ENCODE peak calls at places on chromosomes 16 and 17, in four cellular contexts. One of them, this sample, is unnamed. For H3K4me1, the result is how much of the 10 kb centered on the place peaks cover.

GRCh38 chr16:30741461-30741914 is 6.7 kb upstream of the PHKG2 start:
- DNase-seq in heart left ventricle: no peak
- DNase-seq in CD8-positive, alpha-beta memory T cell: no peak
- DNase-seq in lung: peak
- DNase-seq in this sample: no peak

GRCh38 chr17:70636517-70637133 is 467.3 kb downstream of the KCNJ2 start:
- DNase-seq in lung: no peak
- DNase-seq in heart left ventricle: no peak
- DNase-seq in CD8-positive, alpha-beta memory T cell: no peak
- DNase-seq in this sample: no peak

GRCh38 chr17:16398270-16399267 is 16.8 kb upstream of the TRPV2 start:
- DNase-seq in lung: no peak
- DNase-seq in heart left ventricle: no peak
- DNase-seq in CD8-positive, alpha-beta memory T cell: peak
- DNase-seq in this sample: no peak

GRCh38 chr17:36940313-36941264 is 3.3 kb downstream of the LHX1 start:
- DNase-seq in lung: no peak
- DNase-seq in CD8-positive, alpha-beta memory T cell: no peak
- DNase-seq in heart left ventricle: no peak
- DNase-seq in this sample: no peak

GRCh38 chr16:48583075-48584065 is 26.6 kb downstream of the N4BP1 start:
- DNase-seq in heart left ventricle: no peak
- DNase-seq in CD8-positive, alpha-beta memory T cell: no peak
- DNase-seq in lung: peak
- DNase-seq in this sample: no peak

GRCh38 chr17:37188157-37188556 is 187.6 kb upstream of the C17orf78 start:
- DNase-seq in CD8-positive, alpha-beta memory T cell: no peak
- DNase-seq in heart left ventricle: no peak
- DNase-seq in lung: no peak
- DNase-seq in this sample: no peak

GRCh38 chr17:61551255-61551742 is 39.7 kb downstream of the NACA2 start:
- DNase-seq in lung: no peak
- DNase-seq in heart left ventricle: no peak
- DNase-seq in CD8-positive, alpha-beta memory T cell: no peak
- DNase-seq in this sample: no peak

GRCh38 chr16:89392881-89393730 is 97.3 kb downstream of the ANKRD11 start:
- DNase-seq in heart left ventricle: peak
- DNase-seq in lung: no peak
- DNase-seq in CD8-positive, alpha-beta memory T cell: no peak
- DNase-seq in this sample: no peak

GRCh38 chr16:19167710-19168172 is 299 bp upstream of the SYT17 start:
- DNase-seq in CD8-positive, alpha-beta memory T cell: no peak
- DNase-seq in lung: peak
- DNase-seq in heart left ventricle: peak
- DNase-seq in this sample: peak

GRCh38 chr16:72983241-72983640 is 64.7 kb downstream of the ZFHX3 start:
- DNase-seq in lung: no peak
- DNase-seq in heart left ventricle: no peak
- DNase-seq in CD8-positive, alpha-beta memory T cell: no peak
- DNase-seq in this sample: no peak

GRCh38 chr17:49292901-49293300 is 62.3 kb upstream of the PHOSPHO1 start:
- DNase-seq in CD8-positive, alpha-beta memory T cell: no peak
- DNase-seq in heart left ventricle: no peak
- DNase-seq in lung: no peak
- DNase-seq in this sample: no peak

GRCh38 chr17:81365601-81366585 is 29.4 kb upstream of the BAHCC1 start:
- DNase-seq in CD8-positive, alpha-beta memory T cell: no peak
- DNase-seq in lung: peak
- DNase-seq in heart left ventricle: no peak
- DNase-seq in this sample: peak

GRCh38 chr16:51146256-51146924 is 4.7 kb downstream of the SALL1 start:
- DNase-seq in heart left ventricle: no peak
- DNase-seq in lung: no peak
- DNase-seq in CD8-positive, alpha-beta memory T cell: no peak
- DNase-seq in this sample: no peak

GRCh38 chr17:42202696-42203095 is 8.4 kb upstream of the GHDC start:
- DNase-seq in heart left ventricle: no peak
- DNase-seq in CD8-positive, alpha-beta memory T cell: no peak
- DNase-seq in lung: no peak
- DNase-seq in this sample: no peak

GRCh38 chr17:58331815-58332719 is 3.5 kb upstream of the TSPOAP1 start:
- DNase-seq in lung: peak
- DNase-seq in heart left ventricle: peak
- DNase-seq in CD8-positive, alpha-beta memory T cell: peak
- DNase-seq in this sample: peak

GRCh38 chr17:58332720-58333395 is 4.3 kb upstream of the TSPOAP1 start:
- DNase-seq in heart left ventricle: peak
- DNase-seq in CD8-positive, alpha-beta memory T cell: peak
- DNase-seq in lung: no peak
- DNase-seq in this sample: no peak

GRCh38 chr17:58334661-58335060 is 6.1 kb upstream of the TSPOAP1 start:
- DNase-seq in heart left ventricle: peak
- DNase-seq in CD8-positive, alpha-beta memory T cell: no peak
- DNase-seq in lung: no peak
- DNase-seq in this sample: peak

GRCh38 chr17:58335061-58335731 is 6.6 kb upstream of the TSPOAP1 start:
- DNase-seq in lung: no peak
- DNase-seq in heart left ventricle: peak
- DNase-seq in CD8-positive, alpha-beta memory T cell: peak
- DNase-seq in this sample: peak

GRCh38 chr17:58333396-58334207 is 5.0 kb upstream of the TSPOAP1 start:
- DNase-seq in lung: no peak
- DNase-seq in heart left ventricle: peak
- DNase-seq in CD8-positive, alpha-beta memory T cell: no peak
- DNase-seq in this sample: no peak
- H3K4me1 ChIP-seq in lung: under half
- H3K4me1 ChIP-seq in heart left ventricle: under half
- H3K4me1 ChIP-seq in CD8-positive, alpha-beta memory T cell: half or more
- H3K4me1 ChIP-seq in this sample: under half

GRCh38 chr17:4144411-4144747 is 1.4 kb downstream of the CYB5D2 start:
- DNase-seq in CD8-positive, alpha-beta memory T cell: no peak
- DNase-seq in heart left ventricle: no peak
- DNase-seq in lung: no peak
- DNase-seq in this sample: no peak

GRCh38 chr17:4140125-4140524 is 2.7 kb downstream of the ZZEF1 start:
- DNase-seq in lung: no peak
- DNase-seq in CD8-positive, alpha-beta memory T cell: no peak
- DNase-seq in heart left ventricle: no peak
- DNase-seq in this sample: no peak

GRCh38 chr17:4147751-4148310 is 4.8 kb downstream of the CYB5D2 start:
- DNase-seq in heart left ventricle: no peak
- DNase-seq in lung: no peak
- DNase-seq in CD8-positive, alpha-beta memory T cell: no peak
- DNase-seq in this sample: no peak

GRCh38 chr17:4143563-4144410 is 790 bp downstream of the CYB5D2 start:
- DNase-seq in heart left ventricle: peak
- DNase-seq in lung: peak
- DNase-seq in CD8-positive, alpha-beta memory T cell: peak
- DNase-seq in this sample: peak

DNA sequence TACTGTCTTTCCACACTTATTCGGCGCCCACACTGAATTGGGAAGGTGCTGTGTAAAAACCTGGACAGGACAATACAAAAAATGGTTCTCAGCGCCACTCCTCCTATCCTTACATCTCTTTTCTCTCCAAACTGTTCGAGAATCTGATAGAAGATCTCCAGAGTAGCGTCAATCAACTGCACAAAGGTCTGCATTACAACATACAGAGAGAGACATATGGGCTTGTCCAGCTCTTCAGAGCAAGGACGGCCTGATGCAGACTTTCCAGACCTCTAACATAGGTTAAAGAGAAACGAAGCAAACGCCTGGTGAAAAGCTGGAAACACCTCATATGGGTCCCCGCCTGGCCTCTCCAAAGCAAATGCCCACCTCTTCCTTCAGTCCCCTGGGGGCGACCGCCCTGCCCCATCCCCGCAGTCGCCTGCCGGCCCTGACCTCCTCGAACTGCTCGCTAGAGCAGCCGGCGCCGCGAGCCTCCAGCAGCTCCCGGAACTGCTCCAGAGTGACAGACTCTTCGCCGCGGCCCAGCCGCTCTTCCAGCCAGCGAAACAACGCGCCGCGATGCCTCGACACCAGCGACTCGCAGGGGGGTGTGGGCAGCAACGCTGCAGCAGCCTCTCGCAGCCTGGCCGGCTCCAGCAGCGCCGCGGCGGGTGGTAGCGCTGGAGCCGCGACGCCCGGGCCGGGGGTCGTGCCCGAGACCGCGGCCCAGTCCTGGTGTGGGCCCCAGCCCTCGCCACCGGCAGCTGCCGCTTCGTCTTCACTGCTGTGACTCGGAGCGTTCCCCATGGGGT is 526 bp downstream of the ZZEF1 start:
- DNase-seq in CD8-positive, alpha-beta memory T cell: no peak
- DNase-seq in heart left ventricle: peak
- DNase-seq in lung: peak
- DNase-seq in this sample: peak
- H3K4me3 ChIP-seq in CD8-positive, alpha-beta memory T cell: peak
- H3K4me3 ChIP-seq in heart left ventricle: peak
- H3K4me3 ChIP-seq in lung: peak
- H3K4me3 ChIP-seq in this sample: peak

GRCh38 chr16:29683543-29684090 is 4.6 kb downstream of the QPRT start:
- DNase-seq in lung: no peak
- DNase-seq in CD8-positive, alpha-beta memory T cell: no peak
- DNase-seq in heart left ventricle: no peak
- DNase-seq in this sample: no peak
- H3K27ac ChIP-seq in lung: no peak
- H3K27ac ChIP-seq in CD8-positive, alpha-beta memory T cell: no peak
- H3K27ac ChIP-seq in heart left ventricle: no peak
- H3K27ac ChIP-seq in this sample: no peak

GRCh38 chr17:79285973-79286372 is 211.3 kb downstream of the ENGASE start:
- DNase-seq in lung: no peak
- DNase-seq in heart left ventricle: no peak
- DNase-seq in CD8-positive, alpha-beta memory T cell: no peak
- DNase-seq in this sample: no peak
- H3K4me1 ChIP-seq in lung: under half
- H3K4me1 ChIP-seq in heart left ventricle: under half
- H3K4me1 ChIP-seq in CD8-positive, alpha-beta memory T cell: under half
- H3K4me1 ChIP-seq in this sample: under half

DNA sequence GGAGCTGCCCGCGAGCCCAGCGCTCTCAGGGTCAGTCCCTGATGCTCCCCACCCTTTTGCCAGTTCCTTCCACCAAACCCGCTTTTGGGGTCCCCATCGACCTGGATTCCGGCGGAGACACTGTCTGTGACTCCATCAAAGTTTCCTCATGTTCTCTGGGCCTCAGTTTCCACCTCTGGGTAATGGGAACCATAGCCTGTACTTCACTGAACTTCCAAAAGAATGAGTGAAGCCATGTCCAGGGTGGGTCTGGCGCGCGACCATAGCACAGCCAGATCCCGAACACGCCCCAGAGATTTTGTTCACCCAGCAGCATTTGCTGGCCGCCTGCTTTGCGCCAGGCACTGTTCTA is 328 bp downstream of the SDR42E2 start:
- DNase-seq in CD8-positive, alpha-beta memory T cell: no peak
- DNase-seq in lung: no peak
- DNase-seq in heart left ventricle: no peak
- DNase-seq in this sample: no peak
- H3K4me3 ChIP-seq in CD8-positive, alpha-beta memory T cell: no peak
- H3K4me3 ChIP-seq in lung: no peak
- H3K4me3 ChIP-seq in heart left ventricle: no peak
- H3K4me3 ChIP-seq in this sample: no peak

GRCh38 chr16:1333149-1333812 is at the start of gene BAIAP3:
- DNase-seq in CD8-positive, alpha-beta memory T cell: peak
- DNase-seq in lung: no peak
- DNase-seq in heart left ventricle: no peak
- DNase-seq in this sample: peak
- H3K27ac ChIP-seq in CD8-positive, alpha-beta memory T cell: no peak
- H3K27ac ChIP-seq in lung: peak
- H3K27ac ChIP-seq in heart left ventricle: peak
- H3K27ac ChIP-seq in this sample: no peak

This sample was measured in aorta.